ENCODE peak calls at places on chromosomes 13 and 19, in five cellular contexts. H, J, C, G and S are unnamed samples.

GRCh38 chr19:34136127-34136526 is 36.2 kb upstream of the LSM14A start:
- DNase-seq in H (no peak), J (no peak), C (no peak), G (no peak), S (no peak)

GRCh38 chr13:93552596-93552995 is 326.0 kb downstream of the GPC6 start:
- DNase-seq in H (no peak), J (no peak), C (no peak), G (no peak), S (no peak)

GRCh38 chr19:17654993-17655392 is 33.2 kb downstream of the UNC13A start:
- DNase-seq in H (peak; percentile 38), J (no peak), C (no peak), G (no peak), S (no peak)

GRCh38 chr13:30371649-30372265 is 50.5 kb upstream of the UBE2L5 start:
- DNase-seq in H (peak; percentile 75), J (no peak), C (no peak), G (peak; percentile 26), S (peak; percentile 57)

GRCh38 chr13:113802761-113803160 is 43.7 kb downstream of the TMEM255B start:
- DNase-seq in H (no peak), J (no peak), C (no peak), G (no peak), S (no peak)

GRCh38 chr13:31951215-31951678 is 80.3 kb upstream of the FRY start:
- DNase-seq in H (peak; percentile 48), J (no peak), C (no peak), G (no peak), S (no peak)

GRCh38 chr13:79018166-79018565 is 359.2 kb upstream of the OBI1 start:
- DNase-seq in H (no peak), J (no peak), C (no peak), G (no peak), S (no peak)

GRCh38 chr13:111116830-111117229 is 1.7 kb downstream of the ARHGEF7 start:
- DNase-seq in H (no peak), J (no peak), C (no peak), G (peak; percentile 11), S (no peak)

GRCh38 chr19:32971012-32971595 is 654 bp downstream of the CEP89 start:
- DNase-seq in H (no peak), J (no peak), C (no peak), G (no peak), S (peak; percentile 11)

GRCh38 chr13:94030415-94031119 is 448.9 kb downstream of the DCT start:
- DNase-seq in H (no peak), J (no peak), C (no peak), G (no peak), S (no peak)

GRCh38 chr13:52903320-52903719 is 54.9 kb upstream of the PCDH8 start:
- DNase-seq in H (no peak), J (no peak), C (no peak), G (no peak), S (no peak)

GRCh38 chr13:79508224-79508961 is 27.4 kb downstream of the NDFIP2 start:
- DNase-seq in H (no peak), J (no peak), C (no peak), G (no peak), S (no peak)

GRCh38 chr13:44298314-44298713 is 75.3 kb upstream of the SERP2 start:
- DNase-seq in H (no peak), J (no peak), C (no peak), G (no peak), S (no peak)

GRCh38 chr19:13154911-13155471 is 4.8 kb downstream of the IER2 start:
- DNase-seq in H (peak; percentile 92), J (peak; percentile 96), C (peak; percentile 90), G (peak; percentile 79), S (peak; percentile 71)

GRCh38 chr13:96075953-96076543 is 13.9 kb upstream of the HS6ST3 start:
- DNase-seq in H (no peak), J (no peak), C (no peak), G (peak; percentile 48), S (no peak)

GRCh38 chr19:9342610-9343304 is 18.8 kb downstream of the ZNF559 start:
- DNase-seq in H (no peak), J (no peak), C (no peak), G (no peak), S (peak; percentile 7)

GRCh38 chr13:21590231-21590630 is 13.7 kb downstream of the MICU2 start:
- DNase-seq in H (no peak), J (no peak), C (no peak), G (no peak), S (no peak)

GRCh38 chr13:41064493-41064892 is 3.2 kb downstream of the WBP4 start:
- DNase-seq in H (no peak), J (no peak), C (no peak), G (peak; percentile 67), S (no peak)

GRCh38 chr19:38402623-38402966 is 298 bp upstream of the FAM98C start:
- DNase-seq in H (no peak), J (no peak), C (no peak), G (no peak), S (no peak)

GRCh38 chr13:36038785-36039415 is 92.3 kb downstream of the DCLK1 start:
- DNase-seq in H (no peak), J (no peak), C (no peak), G (no peak), S (no peak)

GRCh38 chr13:70864731-70865130 is 756.5 kb upstream of the KLHL1 start:
- DNase-seq in H (no peak), J (no peak), C (no peak), G (no peak), S (no peak)

GRCh38 chr13:31200636-31200970 is 828 bp downstream of the B3GLCT start:
- DNase-seq in H (peak; percentile 63), J (peak; percentile 66), C (peak; percentile 69), G (no peak), S (peak; percentile 71)

GRCh38 chr19:42113641-42114348 is 18.5 kb downstream of the POU2F2 start:
- DNase-seq in H (no peak), J (no peak), C (no peak), G (peak; percentile 92), S (peak; percentile 69)

GRCh38 chr19:28881616-28882015 is 331.3 kb downstream of the UQCRFS1 start:
- DNase-seq in H (no peak), J (no peak), C (no peak), G (no peak), S (no peak)
- H3K4me1 ChIP-seq in H (peaks cover 5% of the 10 kb centered on the region), J (no peaks in the 10 kb centered on the region), C (peaks cover 18% of the 10 kb centered on the region), G (peaks cover 29% of the 10 kb centered on the region), S (no peaks in the 10 kb centered on the region)

GRCh38 chr19:48635966-48636858 is 967 bp downstream of the DBP start:
- DNase-seq in H (peak; percentile 63), J (no peak), C (peak; percentile 46), G (no peak), S (no peak)
- H3K4me1 ChIP-seq in H (peaks cover 62% of the 10 kb centered on the region), J (peaks cover 7% of the 10 kb centered on the region), C (peaks cover 17% of the 10 kb centered on the region), G (peaks cover 16% of the 10 kb centered on the region), S (peaks cover 26% of the 10 kb centered on the region)

GRCh38 chr19:50332264-50333038 is 3.3 kb upstream of the KCNC3 start:
- DNase-seq in H (no peak), J (no peak), C (peak; percentile 77), G (no peak), S (no peak)
- H3K4me1 ChIP-seq in H (peaks cover 40% of the 10 kb centered on the region), J (peaks cover 5% of the 10 kb centered on the region), C (peaks cover 10% of the 10 kb centered on the region), G (peaks cover 18% of the 10 kb centered on the region), S (no peaks in the 10 kb centered on the region)

GRCh38 chr19:4058696-4059492 is 7.8 kb downstream of the ZBTB7A start:
- DNase-seq in H (peak; percentile 40), J (no peak), C (no peak), G (no peak), S (no peak)
- H3K4me1 ChIP-seq in H (peaks cover 86% of the 10 kb centered on the region), J (peaks cover 49% of the 10 kb centered on the region), C (no peaks in the 10 kb centered on the region), G (peaks cover under 1% of the 10 kb centered on the region), S (no peaks in the 10 kb centered on the region)

GRCh38 chr19:45640849-45641273 is 1.7 kb upstream of the EML2 start:
- DNase-seq in H (peak; percentile 34), J (no peak), C (peak; percentile 58), G (no peak), S (no peak)

GRCh38 chr19:45637890-45638667 is 1.1 kb downstream of the EML2 start:
- DNase-seq in H (peak; percentile 63), J (no peak), C (no peak), G (peak; percentile 83), S (no peak)

GRCh38 chr19:45636902-45637301 is 2.3 kb downstream of the EML2 start:
- DNase-seq in H (no peak), J (no peak), C (no peak), G (no peak), S (no peak)

GRCh38 chr19:45641274-45642105 is 2.3 kb upstream of the EML2 start:
- DNase-seq in H (peak; percentile 94), J (peak; percentile 87), C (peak; percentile 93), G (peak; percentile 79), S (peak; percentile 93)

DNA sequence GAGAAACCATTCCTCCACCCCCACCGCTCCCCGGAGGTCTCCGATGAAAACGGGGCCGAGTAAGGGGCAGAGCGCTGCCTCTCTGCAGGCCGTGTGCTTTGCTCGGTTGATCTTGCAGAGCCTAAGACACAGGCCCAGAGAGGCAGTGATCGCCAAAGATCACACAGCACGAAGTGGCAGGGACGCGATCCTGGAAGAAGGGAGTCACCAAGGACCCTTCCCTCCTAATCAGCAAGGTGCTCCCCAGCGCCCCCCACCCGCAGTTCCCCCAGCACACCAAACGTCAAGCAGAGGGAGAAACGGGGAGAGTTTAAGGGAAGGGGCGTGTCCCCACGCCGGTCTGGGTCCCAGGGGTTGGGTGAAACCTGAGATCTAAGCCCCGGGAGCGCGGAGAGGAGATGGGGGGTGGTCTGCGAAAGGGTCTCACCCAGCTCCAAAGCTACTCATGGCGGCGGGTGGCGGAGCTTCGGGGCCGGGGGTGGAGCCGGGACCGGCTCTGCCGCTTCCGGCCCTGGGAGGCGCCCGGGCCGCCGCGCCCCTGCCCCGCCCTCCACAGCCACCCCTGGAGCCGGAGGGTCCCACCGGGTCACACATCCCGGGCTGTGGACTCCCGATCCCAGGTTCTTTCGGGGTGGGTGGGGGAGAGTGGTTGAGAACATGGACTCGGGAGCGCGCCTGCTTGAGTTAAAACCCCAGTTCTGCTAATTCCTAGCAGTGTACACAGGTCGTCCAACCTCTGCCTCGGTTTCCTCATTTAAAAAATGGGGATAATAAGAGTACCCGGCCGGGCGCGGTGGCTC is at the start of gene EML2:
- DNase-seq in H (peak; percentile 80), J (peak; percentile 57), C (peak; percentile 94), G (peak; percentile 40), S (peak; percentile 64)
- H3K4me1 ChIP-seq in H (peaks cover 46% of the 10 kb centered on the region), J (no peaks in the 10 kb centered on the region), C (peaks cover 12% of the 10 kb centered on the region), G (peaks cover 9% of the 10 kb centered on the region), S (peaks cover 10% of the 10 kb centered on the region)